ENCODE peak calls at places on chromosomes 4 and X, in seven cellular contexts. I, G, S, R, U, F and Z are unnamed samples.

GRCh38 chrX:136577562-136577961 is 45.5 kb downstream of the VGLL1 start:
- DNase-seq in I (peak), G (peak), S (no peak), R (peak), U (peak), F (no peak), Z (no peak)

GRCh38 chr4:138835833-138836521 is 179.6 kb upstream of the NOCT start:
- DNase-seq in I (no peak), G (no peak), S (no peak), R (peak), U (peak), F (no peak), Z (no peak)

GRCh38 chr4:16498978-16499377 is 272.7 kb upstream of the TAPT1 start:
- DNase-seq in I (no peak), G (no peak), S (no peak), R (no peak), U (no peak), F (no peak), Z (no peak)

GRCh38 chrX:7372843-7373525 is 225.0 kb upstream of the PUDP start:
- DNase-seq in I (no peak), G (no peak), S (no peak), R (peak), U (peak), F (no peak), Z (no peak)

GRCh38 chr4:85029453-85029852 is 63.0 kb upstream of the WDFY3 start:
- DNase-seq in I (no peak), G (no peak), S (no peak), R (no peak), U (peak), F (no peak), Z (no peak)

GRCh38 chrX:152904151-152905080 is 6.5 kb downstream of the ZNF185 start:
- DNase-seq in I (peak), G (peak), S (no peak), R (peak), U (peak), F (no peak), Z (no peak)

GRCh38 chr4:141896687-141897086 is 260.3 kb downstream of the IL15 start:
- DNase-seq in I (no peak), G (no peak), S (no peak), R (peak), U (no peak), F (no peak), Z (no peak)

GRCh38 chr4:183240581-183241321 is 79.3 kb downstream of the CLDN22 start:
- DNase-seq in I (no peak), G (no peak), S (no peak), R (no peak), U (no peak), F (no peak), Z (no peak)

GRCh38 chr4:150886597-150886996 is 128.5 kb downstream of the LRBA start:
- DNase-seq in I (no peak), G (no peak), S (no peak), R (peak), U (peak), F (no peak), Z (no peak)

GRCh38 chrX:10393899-10394298 is 226.5 kb downstream of the MID1 start:
- DNase-seq in I (peak), G (no peak), S (no peak), R (peak), U (no peak), F (no peak), Z (no peak)